ENCODE peak calls at places on chromosome 19, in four cellular contexts. H is MV-4-11, R is activated T-cell treated with anti-CD3 and anti-CD28 coated beads for 24 hours, F is H7. C is an unnamed sample.

GRCh38 chr19:45451181-45451849 is 16.5 kb upstream of the FOSB start:
- DNase-seq in R (no peak), H (peak; percentile 60), F (peak; percentile 52), C (no peak)

GRCh38 chr19:12723643-12724426 is at the start of gene TNPO2:
- DNase-seq in R (peak; percentile 71), F (peak; percentile 89), H (peak; percentile 82), C (no peak)

GRCh38 chr19:50772408-50773311 is 2.4 kb downstream of the GPR32 start:
- DNase-seq in F (peak; percentile 72), R (no peak), H (peak; percentile 55), C (no peak)

GRCh38 chr19:41940443-41941409 is 12.5 kb upstream of the ERFL start:
- DNase-seq in R (no peak), F (peak; percentile 83), H (no peak), C (no peak)

GRCh38 chr19:4878491-4878968 is 11.1 kb upstream of the PLIN3 start:
- DNase-seq in F (peak; percentile 84), H (peak; percentile 44), R (no peak), C (no peak)

GRCh38 chr19:16111160-16111908 is at the start of gene RAB8A:
- DNase-seq in R (peak; percentile 99), H (peak; percentile 99), F (peak; percentile 100), C (peak; percentile 98)

GRCh38 chr19:11435833-11436313 is 438 bp downstream of the PRKCSH start:
- DNase-seq in H (no peak), R (no peak), F (peak; percentile 77), C (no peak)

GRCh38 chr19:29266001-29266400 is 53.0 kb upstream of the UQCRFS1 start:
- DNase-seq in R (no peak), F (no peak), H (no peak), C (no peak)

GRCh38 chr19:40623403-40624239 is 22.5 kb downstream of the LTBP4 start:
- DNase-seq in F (peak; percentile 100), R (no peak), H (no peak), C (no peak)

GRCh38 chr19:39845172-39845571 is 1.0 kb downstream of the FBL start:
- DNase-seq in F (no peak), R (no peak), H (peak; percentile 27), C (no peak)

GRCh38 chr19:51327066-51327985 is 14.6 kb downstream of the VSIG10L start:
- DNase-seq in F (peak; percentile 99), H (peak; percentile 76), R (peak; percentile 34), C (no peak)